ENCODE peak calls at places on chromosomes 2 and 18, in six cellular contexts. E, U, F, C, Z and B are unnamed samples.

GRCh38 chr2:100895402-100895801 is 75.5 kb downstream of the NPAS2 start:
- DNase-seq in E (peak; percentile 64), U (no peak), F (no peak), C (no peak), Z (no peak), B (no peak)

GRCh38 chr2:231545105-231545902 is 15.1 kb upstream of the NMUR1 start:
- DNase-seq in E (no peak), U (no peak), F (no peak), C (peak; percentile 16), Z (peak; percentile 98), B (no peak)

GRCh38 chr2:64982932-64983331 is 6.3 kb upstream of the SLC1A4 start:
- DNase-seq in E (no peak), U (peak; percentile 56), F (no peak), C (no peak), Z (no peak), B (no peak)

GRCh38 chr2:12685956-12686355 is 30.8 kb upstream of the TRIB2 start:
- DNase-seq in E (no peak), U (no peak), F (no peak), C (no peak), Z (no peak), B (no peak)

GRCh38 chr2:74206180-74206688 is 7.8 kb downstream of the MTHFD2 start:
- DNase-seq in E (no peak), U (no peak), F (no peak), C (peak; percentile 51), Z (peak; percentile 61), B (no peak)

GRCh38 chr18:3367491-3368091 is 82.4 kb upstream of the TGIF1 start:
- DNase-seq in E (no peak), U (no peak), F (no peak), C (no peak), Z (no peak), B (peak; percentile 52)

GRCh38 chr2:44342854-44343253 is 18.4 kb downstream of the PREPL start:
- DNase-seq in E (peak; percentile 16), U (peak; percentile 51), F (no peak), C (no peak), Z (no peak), B (peak; percentile 35)

GRCh38 chr2:128423788-128424165 is 105.1 kb upstream of the HS6ST1 start:
- DNase-seq in E (no peak), U (no peak), F (no peak), C (no peak), Z (no peak), B (no peak)

GRCh38 chr2:5521462-5521861 is 170.7 kb upstream of the SOX11 start:
- DNase-seq in E (no peak), U (no peak), F (no peak), C (no peak), Z (no peak), B (no peak)

GRCh38 chr2:226452768-226453167 is 346.9 kb downstream of the IRS1 start:
- DNase-seq in E (no peak), U (no peak), F (no peak), C (no peak), Z (no peak), B (no peak)

GRCh38 chr2:75896779-75897366 is 186.2 kb upstream of the GCFC2 start:
- DNase-seq in E (peak; percentile 35), U (peak; percentile 60), F (no peak), C (peak; percentile 20), Z (no peak), B (peak; percentile 79)

GRCh38 chr2:240462073-240462703 is 26.7 kb downstream of the GPC1 start:
- DNase-seq in E (no peak), U (no peak), F (no peak), C (no peak), Z (no peak), B (no peak)

GRCh38 chr2:54572262-54572635 is 116.1 kb downstream of the SPTBN1 start:
- DNase-seq in E (no peak), U (peak; percentile 93), F (no peak), C (peak; percentile 64), Z (no peak), B (no peak)

GRCh38 chr2:236824836-236825235 is 255.2 kb downstream of the ACKR3 start:
- DNase-seq in E (no peak), U (no peak), F (no peak), C (no peak), Z (no peak), B (peak; percentile 92)

GRCh38 chr2:53317863-53318262 is 449.7 kb upstream of the CHAC2 start:
- DNase-seq in E (no peak), U (no peak), F (no peak), C (no peak), Z (no peak), B (no peak)

GRCh38 chr2:219175928-219176817 is 552 bp downstream of the CNPPD1 start:
- DNase-seq in E (peak; percentile 67), U (no peak), F (no peak), C (peak; percentile 30), Z (no peak), B (peak; percentile 16)

GRCh38 chr2:96839288-96839874 is 4.4 kb downstream of the ANKRD23 start:
- DNase-seq in E (no peak), U (no peak), F (no peak), C (no peak), Z (no peak), B (no peak)

GRCh38 chr2:181106229-181106628 is 125.8 kb downstream of the UBE2E3 start:
- DNase-seq in E (peak; percentile 57), U (no peak), F (no peak), C (no peak), Z (no peak), B (no peak)

GRCh38 chr2:199488772-199489400 is 31.1 kb upstream of the SATB2 start:
- DNase-seq in E (peak; percentile 59), U (peak; percentile 54), F (peak; percentile 60), C (peak; percentile 69), Z (no peak), B (no peak)

GRCh38 chr18:45731706-45732105 is 7.7 kb downstream of the SLC14A1 start:
- DNase-seq in E (no peak), U (no peak), F (no peak), C (no peak), Z (no peak), B (no peak)

GRCh38 chr2:229205704-229206103 is 65.4 kb downstream of the PID1 start:
- DNase-seq in E (no peak), U (no peak), F (no peak), C (no peak), Z (no peak), B (no peak)

DNA sequence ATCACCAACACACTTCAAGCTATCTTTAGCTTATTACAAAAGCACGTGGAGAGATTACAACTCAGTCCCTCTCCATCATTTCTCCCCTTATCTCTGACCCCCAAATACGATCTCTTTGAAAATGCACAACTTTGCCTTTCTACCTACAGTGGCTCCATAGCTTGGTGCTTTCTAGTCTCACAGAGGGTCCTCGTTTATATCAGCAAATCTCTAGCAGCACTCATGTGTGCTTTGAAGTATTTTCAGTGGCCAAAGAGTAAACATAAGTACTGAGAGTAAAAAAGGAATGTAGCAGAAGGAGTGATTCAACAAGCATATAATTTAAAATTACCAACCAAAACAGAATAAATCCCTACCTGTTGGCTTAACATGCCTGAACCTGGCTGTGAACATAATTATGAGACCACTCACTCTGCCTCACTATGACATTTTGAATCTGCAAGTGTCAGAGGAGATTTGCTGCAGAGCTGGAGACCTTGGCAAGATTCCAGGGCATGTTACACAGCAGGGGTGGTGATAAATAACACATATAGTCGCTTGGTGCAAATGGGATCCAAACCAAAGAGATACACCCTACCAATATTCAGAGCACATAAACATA is 54.6 kb downstream of the LAMA3 start:
- DNase-seq in E (no peak), U (no peak), F (no peak), C (no peak), Z (no peak), B (no peak)
- TF ChIP-seq JUND in E (no peak), U (no peak), F (no peak), C (no peak), Z (no peak), B (no peak)

DNA sequence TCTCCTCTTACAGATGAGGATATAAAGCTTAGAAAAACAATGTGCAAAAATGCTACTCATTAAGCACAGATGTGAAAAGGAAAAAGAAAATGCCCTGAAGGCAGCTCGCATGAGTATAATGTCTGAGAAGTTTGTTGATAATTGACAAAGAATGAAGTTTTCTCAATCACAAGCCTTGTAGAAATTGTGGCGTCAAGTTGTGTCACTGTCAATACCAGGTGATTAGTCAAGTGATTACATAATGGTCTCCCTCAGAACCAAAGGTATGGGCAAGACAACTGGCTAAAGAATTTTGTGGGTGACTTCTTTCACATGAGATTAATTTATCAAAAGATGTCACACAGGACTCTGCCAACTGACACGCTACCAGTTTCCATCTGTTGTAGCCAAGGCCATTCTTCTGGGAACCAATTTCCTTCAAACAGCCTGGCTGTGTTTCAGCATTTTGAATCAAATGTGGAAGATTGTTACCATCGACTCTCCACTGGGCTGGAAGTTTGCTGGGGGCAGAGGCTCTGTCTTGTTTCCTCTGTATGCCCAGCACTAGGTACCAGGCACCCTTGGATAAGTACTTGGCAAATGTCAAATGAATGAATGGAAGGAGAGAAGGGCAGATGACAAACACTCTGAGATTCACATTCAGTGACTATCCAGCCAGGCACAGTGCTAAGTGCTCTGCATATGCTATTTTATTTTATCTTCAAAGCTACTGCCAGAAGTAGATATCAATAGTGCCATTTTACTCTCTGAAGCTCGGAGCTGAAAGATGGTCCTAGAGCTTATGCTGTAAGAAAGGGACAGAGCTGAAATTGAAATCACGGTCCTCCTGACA is 5.9 kb upstream of the FN1 start:
- DNase-seq in E (no peak), U (no peak), F (no peak), C (no peak), Z (no peak), B (no peak)
- TF ChIP-seq JUND in E (no peak), U (no peak), F (no peak), C (no peak), Z (no peak), B (no peak)

GRCh38 chr2:9416267-9416961 is 6.9 kb downstream of the ITGB1BP1 start:
- DNase-seq in E (no peak), U (no peak), F (no peak), C (no peak), Z (no peak), B (no peak)
- TF ChIP-seq JUND in E (no peak), U (no peak), F (no peak), C (no peak), Z (no peak), B (no peak)

GRCh38 chr18:76873713-76874112 is 51.4 kb downstream of the ZNF236 start:
- DNase-seq in E (no peak), U (no peak), F (no peak), C (no peak), Z (no peak), B (no peak)
- TF ChIP-seq JUND in E (no peak), U (no peak), F (no peak), C (no peak), Z (no peak), B (no peak)

GRCh38 chr2:203636896-203637818 is 69.3 kb upstream of the CD28 start:
- DNase-seq in E (no peak), U (no peak), F (no peak), C (no peak), Z (no peak), B (no peak)
- TF ChIP-seq JUND in E (no peak), U (no peak), F (no peak), C (no peak), Z (no peak), B (no peak)

GRCh38 chr2:166545473-166545872 is 51.4 kb upstream of the SCN7A start:
- DNase-seq in E (no peak), U (no peak), F (no peak), C (no peak), Z (no peak), B (no peak)

GRCh38 chr2:166539340-166540162 is 45.5 kb upstream of the SCN7A start:
- DNase-seq in E (peak; percentile 39), U (peak; percentile 64), F (peak; percentile 51), C (peak; percentile 46), Z (peak; percentile 12), B (peak; percentile 70)
- TF ChIP-seq JUND in E (no peak), U (no peak), F (no peak), C (no peak), Z (no peak), B (no peak)